ENCODE peak calls at places on chromosomes 16 and 17, in six cellular contexts. C is upper lobe of left lung, X is K562, A is HepG2, K is GM12878, Q is A549. P is an unnamed sample. For H3K9me3, the result is how much of the 10 kb centered on the place peaks cover.

GRCh38 chr16:30722443-30722842 is 23.5 kb downstream of the SRCAP start:
- ATAC-seq in C (no peak), X (peak), A (peak), K (peak), Q (peak), P (no peak)

GRCh38 chr16:88773812-88774291 is 11.2 kb downstream of the PIEZO1 start:
- ATAC-seq in C (peak), X (peak), A (no peak), K (no peak), Q (no peak), P (peak)

GRCh38 chr16:31084584-31085298 is 4.0 kb downstream of the PRSS53 start:
- ATAC-seq in C (peak), X (no peak), A (peak), K (no peak), Q (peak), P (no peak)

GRCh38 chr16:89116341-89117238 is 22.9 kb downstream of the ACSF3 start:
- ATAC-seq in C (no peak), X (no peak), A (no peak), K (no peak), Q (no peak), P (no peak)

GRCh38 chr17:70110443-70110880 is 35.4 kb downstream of the KCNJ16 start:
- ATAC-seq in C (no peak), X (no peak), A (no peak), K (no peak), Q (no peak), P (peak)

GRCh38 chr17:5539286-5539685 is 45.0 kb downstream of the NLRP1 start:
- ATAC-seq in C (no peak), X (no peak), A (no peak), K (no peak), Q (no peak), P (no peak)

GRCh38 chr17:48261297-48261880 is 153.8 kb downstream of the SNX11 start:
- ATAC-seq in C (no peak), X (peak), A (peak), K (peak), Q (peak), P (no peak)

GRCh38 chr16:10964891-10965326 is 20.5 kb downstream of the CLEC16A start:
- ATAC-seq in C (no peak), X (no peak), A (no peak), K (peak), Q (no peak), P (no peak)

GRCh38 chr17:31857920-31858646 is 961 bp downstream of the COPRS start:
- ATAC-seq in C (no peak), X (peak), A (peak), K (peak), Q (peak), P (no peak)

GRCh38 chr16:17370233-17371013 is 100.3 kb downstream of the XYLT1 start:
- ATAC-seq in C (no peak), X (no peak), A (no peak), K (no peak), Q (no peak), P (no peak)

GRCh38 chr17:50558091-50558490 is 2.4 kb upstream of the CACNA1G start:
- ATAC-seq in C (no peak), X (no peak), A (no peak), K (no peak), Q (no peak), P (no peak)

GRCh38 chr17:79845601-79845949 is 6.3 kb upstream of the CBX4 start:
- ATAC-seq in C (peak), X (peak), A (peak), K (no peak), Q (peak), P (peak)

GRCh38 chr16:31714899-31715504 is 158.6 kb upstream of the ZNF267 start:
- ATAC-seq in C (no peak), X (no peak), A (no peak), K (no peak), Q (no peak), P (no peak)

GRCh38 chr16:4908854-4909401 is 28.0 kb downstream of the PPL start:
- ATAC-seq in C (peak), X (no peak), A (no peak), K (no peak), Q (no peak), P (no peak)

GRCh38 chr17:63634163-63634562 is 11.9 kb downstream of the MAP3K3 start:
- ATAC-seq in C (no peak), X (peak), A (no peak), K (no peak), Q (no peak), P (peak)

GRCh38 chr17:81310963-81311550 is 15.9 kb upstream of the SLC38A10 start:
- ATAC-seq in C (no peak), X (no peak), A (no peak), K (no peak), Q (no peak), P (no peak)

DNA sequence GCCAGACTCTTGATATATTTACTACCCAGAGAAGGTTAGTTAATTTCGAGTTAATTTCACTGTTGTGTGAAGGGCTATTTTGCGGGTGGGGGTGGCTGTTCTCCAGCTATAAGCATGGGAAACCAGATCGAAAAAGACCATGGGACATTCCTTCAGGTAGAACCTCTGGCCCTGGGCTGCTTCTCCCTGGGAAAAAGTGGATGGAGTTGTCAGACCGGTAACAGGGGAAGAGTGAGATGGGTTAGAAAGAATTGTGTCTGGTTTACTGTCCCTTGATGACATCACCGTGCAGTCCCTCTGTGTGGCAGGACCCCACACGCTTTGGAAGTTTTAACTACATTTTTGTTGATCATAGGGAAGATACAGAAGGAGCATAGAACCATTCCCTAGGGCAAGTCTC is 296.3 kb downstream of the RBFOX1 start:
- ATAC-seq in C (no peak), X (no peak), A (no peak), K (no peak), Q (no peak), P (no peak)
- H3K9me3 ChIP-seq in C (under half), X (under half), A (under half), K (under half), Q (under half), P (under half)

DNA sequence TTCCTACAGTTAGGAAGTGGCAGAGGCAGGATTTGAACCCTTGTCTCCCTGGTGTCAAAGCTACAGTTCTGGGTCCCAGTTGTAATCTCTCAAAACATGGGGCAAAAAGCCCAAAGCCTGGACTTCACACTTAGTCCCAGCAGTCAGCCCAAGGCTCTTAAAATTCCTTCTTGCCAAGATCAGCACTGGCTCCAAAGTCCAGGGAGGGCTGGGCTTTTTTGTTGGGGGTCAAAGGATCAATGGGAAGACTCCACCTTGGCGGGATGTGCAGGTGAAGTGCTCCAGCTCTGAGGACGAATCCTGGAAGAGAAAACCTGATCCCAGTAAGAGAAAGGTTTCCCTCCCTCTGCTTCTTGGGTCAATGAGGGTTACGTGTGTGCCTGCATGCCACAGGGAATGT is 195.5 kb downstream of the HAPSTR1 start:
- ATAC-seq in C (no peak), X (no peak), A (no peak), K (no peak), Q (no peak), P (no peak)
- TF ChIP-seq EP300 in C (no peak), X (no peak), A (no peak), K (no peak), Q (no peak), P (no peak)

GRCh38 chr16:85550422-85551318 is 62.5 kb upstream of the GSE1 start:
- ATAC-seq in C (no peak), X (no peak), A (peak), K (no peak), Q (no peak), P (no peak)
- TF ChIP-seq CTCF in C (no peak), X (peak), A (peak), K (no peak), Q (no peak), P (no peak)

GRCh38 chr17:77167472-77168306 is 26.9 kb downstream of the SEC14L1 start:
- ATAC-seq in C (no peak), X (no peak), A (no peak), K (no peak), Q (no peak), P (no peak)
- H3K9me3 ChIP-seq in C (under half), X (under half), A (under half), K (under half), Q (under half), P (under half)

P was measured in gastroesophageal sphincter.